ENCODE peak calls at places on chromosomes 4 and X, in eight cellular contexts. C is HCT116; W is A673; S is AG09309; U is AG10803; E is stomach; A is PC-3; R is CD8-positive, alpha-beta T cell. H is an unnamed sample.

GRCh38 chr4:151248519-151248918 is 28.4 kb upstream of the PRSS48 start:
- DNase-seq in W (no peak), U (no peak), A (no peak), S (no peak), E (no peak), C (no peak), R (no peak), H (no peak)

GRCh38 chr4:10590896-10591295 is 93.7 kb downstream of the CLNK start:
- DNase-seq in S (no peak), W (no peak), E (no peak), R (no peak), A (peak; percentile 62), U (peak; percentile 35), C (no peak), H (peak; percentile 69)

GRCh38 chrX:46376246-46376885 is 168.9 kb downstream of the ZNF674 start:
- DNase-seq in E (no peak), R (peak; percentile 9), U (peak; percentile 67), C (peak; percentile 56), W (peak; percentile 88), S (peak; percentile 25), A (peak; percentile 79), H (no peak)

GRCh38 chr4:98283219-98284199 is 22.3 kb downstream of the RAP1GDS1 start:
- DNase-seq in C (no peak), S (no peak), R (no peak), A (peak; percentile 8), W (no peak), E (no peak), U (peak; percentile 44), H (no peak)

GRCh38 chrX:69551421-69552009 is 47.4 kb downstream of the NALF2 start:
- DNase-seq in R (no peak), S (no peak), A (no peak), W (no peak), C (no peak), U (no peak), E (no peak), H (no peak)

GRCh38 chr4:24229976-24230375 is 340.1 kb upstream of the PPARGC1A start:
- DNase-seq in C (no peak), R (no peak), W (no peak), S (peak; percentile 13), E (no peak), A (no peak), U (peak; percentile 70), H (peak; percentile 60)

GRCh38 chr4:119014658-119015057 is 121.0 kb upstream of the MYOZ2 start:
- DNase-seq in R (no peak), C (no peak), U (no peak), E (no peak), S (no peak), W (no peak), A (no peak), H (no peak)

GRCh38 chr4:126123933-126124332 is 809.2 kb downstream of the FAT4 start:
- DNase-seq in A (no peak), E (no peak), W (no peak), R (no peak), S (no peak), C (no peak), U (peak; percentile 8), H (peak; percentile 5)

GRCh38 chr4:42425146-42426065 is 28.1 kb downstream of the SHISA3 start:
- DNase-seq in U (no peak), A (no peak), W (no peak), E (no peak), S (no peak), R (no peak), C (no peak), H (no peak)

GRCh38 chr4:77040265-77040664 is 35.5 kb downstream of the CCNI start:
- DNase-seq in E (no peak), W (no peak), R (no peak), S (no peak), U (peak; percentile 65), A (peak; percentile 51), C (no peak), H (no peak)

GRCh38 chrX:14529288-14529989 is at the start of gene GLRA2:
- DNase-seq in U (peak; percentile 5), C (no peak), A (peak; percentile 35), W (peak; percentile 46), S (no peak), E (no peak), R (no peak), H (no peak)

GRCh38 chr4:109044446-109044845 is 258.0 kb downstream of the COL25A1 start:
- DNase-seq in C (no peak), U (no peak), R (no peak), A (no peak), E (no peak), W (no peak), S (no peak), H (no peak)

GRCh38 chr4:2246384-2247127 is 4.6 kb upstream of the HAUS3 start:
- DNase-seq in R (peak; percentile 8), U (no peak), E (no peak), S (no peak), A (no peak), C (no peak), W (no peak), H (no peak)

GRCh38 chr4:165711436-165711835 is 161.6 kb upstream of the TLL1 start:
- DNase-seq in S (no peak), E (no peak), C (no peak), A (no peak), R (no peak), U (no peak), W (peak; percentile 48), H (no peak)

GRCh38 chrX:124001581-124001980 is 40.1 kb downstream of the STAG2 start:
- DNase-seq in S (no peak), W (no peak), E (no peak), R (no peak), U (no peak), A (peak; percentile 63), C (no peak), H (no peak)

GRCh38 chrX:9171841-9172240 is 137.9 kb upstream of the FAM9B start:
- DNase-seq in C (no peak), E (no peak), U (peak; percentile 70), S (no peak), R (no peak), W (no peak), A (peak; percentile 68), H (no peak)

GRCh38 chrX:25005382-25006185 is 10.2 kb downstream of the ARX start:
- DNase-seq in S (no peak), R (no peak), W (no peak), C (no peak), E (no peak), U (no peak), A (no peak), H (no peak)
- H3K4me3 ChIP-seq in S (peak overlapping the region; percentile 2), R (no peak overlapping the region), W (no peak overlapping the region), C (no peak overlapping the region), E (peak overlapping the region; percentile 30), U (peak overlapping the region; percentile 29), A (peak overlapping the region; percentile 51), H (peak overlapping the region; percentile 11)

DNA sequence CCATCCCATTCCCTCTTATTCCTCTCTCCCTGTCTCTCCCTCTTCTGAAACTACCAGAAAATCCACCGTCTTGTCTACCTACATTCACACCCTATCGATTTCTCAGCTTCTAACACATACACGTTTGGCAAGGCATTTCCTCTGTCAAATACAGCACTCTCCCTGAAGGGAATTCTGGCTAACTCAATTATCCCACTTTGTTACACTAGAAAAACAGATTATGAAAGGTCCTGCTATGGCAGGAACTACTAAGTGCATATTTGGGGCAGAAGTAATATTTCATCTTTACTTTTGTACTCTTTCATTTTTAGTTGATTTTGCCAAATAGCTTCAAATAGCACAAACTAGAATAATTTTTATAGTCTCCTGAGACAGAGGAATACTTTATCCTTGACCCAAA is 46.6 kb upstream of the KLHL8 start:
- DNase-seq in C (no peak), W (no peak), A (no peak), S (no peak), R (no peak), E (no peak), U (no peak), H (no peak)
- H3K4me3 ChIP-seq in C (no peak overlapping the region), W (no peak overlapping the region), A (no peak overlapping the region), S (no peak overlapping the region), R (no peak overlapping the region), E (no peak overlapping the region), U (no peak overlapping the region), H (no peak overlapping the region)

DNA sequence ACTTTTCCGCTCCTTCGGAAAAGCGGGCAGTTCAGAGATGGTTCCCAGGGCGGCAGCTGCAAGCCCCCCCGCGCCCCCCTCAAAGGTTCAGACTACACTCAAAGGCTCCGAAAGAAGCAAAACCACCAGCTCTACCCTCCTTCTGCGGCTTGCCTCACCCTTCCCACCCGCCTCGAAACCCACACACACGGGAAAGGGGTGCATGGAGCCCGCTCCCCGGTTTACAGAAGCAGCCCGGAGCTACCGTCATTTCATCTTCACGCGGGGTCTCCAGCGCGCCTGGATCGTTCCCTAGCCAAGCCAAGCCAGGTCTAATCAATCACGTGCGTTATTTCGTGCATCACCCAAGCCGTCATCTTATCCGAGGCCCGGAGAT is 1.2 kb downstream of the NLGN4X start:
- DNase-seq in C (no peak), E (no peak), A (no peak), R (no peak), W (peak; percentile 47), S (no peak), U (no peak), H (no peak)
- H3K4me3 ChIP-seq in C (no peak overlapping the region), E (peak overlapping the region; percentile 45), A (no peak overlapping the region), R (no peak overlapping the region), W (peak overlapping the region; percentile 95), S (no peak overlapping the region), U (no peak overlapping the region), H (no peak overlapping the region)

GRCh38 chrX:118977424-118977823 is 3.0 kb downstream of the LONRF3 start:
- DNase-seq in R (no peak), S (no peak), E (no peak), A (no peak), U (no peak), C (no peak), W (no peak), H (no peak)

GRCh38 chrX:118978451-118978850 is 4.0 kb downstream of the LONRF3 start:
- DNase-seq in R (no peak), C (no peak), W (no peak), A (peak; percentile 6), U (no peak), S (no peak), E (no peak), H (no peak)

GRCh38 chrX:118975831-118976598 is 1.6 kb downstream of the LONRF3 start:
- DNase-seq in S (no peak), U (peak; percentile 15), C (no peak), W (peak; percentile 10), E (peak; percentile 66), A (peak; percentile 78), R (peak; percentile 70), H (no peak)

GRCh38 chrX:118974908-118975671 is 672 bp downstream of the LONRF3 start:
- DNase-seq in W (peak; percentile 31), A (peak; percentile 43), U (no peak), R (peak; percentile 44), S (no peak), E (peak; percentile 68), C (no peak), H (no peak)

DNA sequence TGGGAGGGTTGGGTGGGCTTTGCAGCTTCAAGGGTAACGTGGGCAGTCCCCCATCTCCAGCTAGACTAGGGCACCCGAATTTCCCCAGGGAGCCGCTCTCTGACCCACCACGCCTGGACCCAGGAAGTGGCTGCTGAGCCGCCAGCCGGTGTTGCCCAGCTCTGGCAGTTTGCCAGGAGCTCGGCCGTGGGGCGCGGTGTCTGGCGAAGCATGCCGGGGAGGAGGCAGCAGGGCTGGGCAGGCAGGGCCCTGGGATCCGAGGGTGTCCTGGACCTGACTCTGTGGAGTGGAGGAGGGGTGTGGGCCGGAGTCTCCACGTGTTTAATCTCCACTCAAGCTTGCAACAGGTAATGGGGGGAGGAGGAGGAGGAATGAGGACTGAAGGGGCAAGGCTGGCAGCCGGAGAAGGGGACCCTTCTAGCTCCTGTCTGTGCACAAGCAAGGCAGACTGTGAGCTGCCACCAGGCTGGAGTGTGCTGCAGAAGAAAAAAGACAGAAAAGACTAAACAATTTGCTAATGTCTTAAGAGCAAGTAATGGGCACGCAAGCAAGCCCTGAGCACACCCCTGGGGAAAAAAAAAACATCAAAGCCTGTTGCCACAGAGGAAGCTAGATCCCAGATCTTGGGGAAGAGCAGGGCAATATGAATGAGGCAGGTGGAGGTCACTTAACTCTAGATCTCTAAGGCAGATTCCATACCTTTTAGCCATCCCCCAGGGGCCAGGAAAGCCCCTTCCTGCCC is 2.4 kb downstream of the LONRF3 start:
- DNase-seq in C (no peak), W (peak; percentile 3), S (no peak), A (peak; percentile 70), R (peak; percentile 22), E (peak; percentile 75), U (no peak), H (no peak)
- H3K4me3 ChIP-seq in C (peak overlapping the region; percentile 56), W (no peak overlapping the region), S (peak overlapping the region; percentile 20), A (peak overlapping the region; percentile 78), R (peak overlapping the region; percentile 16), E (peak overlapping the region; percentile 56), U (no peak overlapping the region), H (peak overlapping the region; percentile 41)

H was measured in skeletal muscle cell.